ENCODE peak calls at places on chromosomes 16 and 17, in six cellular contexts. P, E, D, C, V and B are unnamed samples.

GRCh38 chr17:22517716-22518115 is 825.4 kb downstream of the KCNJ18 start:
- DNase-seq in P (no peak), E (no peak), D (no peak), C (no peak), V (no peak), B (no peak)

GRCh38 chr16:55116165-55116894 is 185.7 kb downstream of the IRX5 start:
- DNase-seq in P (no peak), E (no peak), D (no peak), C (peak), V (peak), B (no peak)

GRCh38 chr17:12928736-12929135 is 89.1 kb downstream of the ELAC2 start:
- DNase-seq in P (no peak), E (peak), D (no peak), C (no peak), V (no peak), B (no peak)

GRCh38 chr17:5122586-5123342 is 6.9 kb downstream of the USP6 start:
- DNase-seq in P (no peak), E (peak), D (peak), C (peak), V (no peak), B (no peak)

GRCh38 chr16:85027968-85028637 is 508 bp downstream of the KIAA0513 start:
- DNase-seq in P (no peak), E (peak), D (no peak), C (no peak), V (no peak), B (peak)

GRCh38 chr16:52603015-52603414 is 56.1 kb upstream of the TOX3 start:
- DNase-seq in P (no peak), E (no peak), D (no peak), C (no peak), V (no peak), B (no peak)

GRCh38 chr16:85470873-85471272 is 142.2 kb upstream of the GSE1 start:
- DNase-seq in P (no peak), E (no peak), D (no peak), C (no peak), V (no peak), B (no peak)

GRCh38 chr17:7004398-7005253 is 7.8 kb upstream of the RNASEK start:
- DNase-seq in P (no peak), E (peak), D (no peak), C (no peak), V (no peak), B (peak)

GRCh38 chr17:79781691-79782575 is 4.0 kb downstream of the CBX2 start:
- DNase-seq in P (no peak), E (no peak), D (no peak), C (no peak), V (no peak), B (no peak)

GRCh38 chr16:11034005-11034404 is 89.6 kb downstream of the CLEC16A start:
- DNase-seq in P (no peak), E (no peak), D (no peak), C (no peak), V (no peak), B (no peak)

GRCh38 chr16:31718998-31719397 is 154.6 kb upstream of the ZNF267 start:
- DNase-seq in P (no peak), E (no peak), D (no peak), C (no peak), V (no peak), B (no peak)

GRCh38 chr17:77862890-77863813 is 95.4 kb upstream of the TNRC6C start:
- DNase-seq in P (no peak), E (no peak), D (no peak), C (peak), V (no peak), B (no peak)

GRCh38 chr17:56892333-56892732 is 21.5 kb downstream of the TRIM25 start:
- DNase-seq in P (no peak), E (no peak), D (no peak), C (no peak), V (no peak), B (no peak)

GRCh38 chr17:76268015-76268749 is 3.0 kb downstream of the UBALD2 start:
- DNase-seq in P (peak), E (peak), D (no peak), C (peak), V (no peak), B (peak)

GRCh38 chr17:69880591-69881112 is 194.4 kb upstream of the KCNJ16 start:
- DNase-seq in P (no peak), E (no peak), D (no peak), C (no peak), V (no peak), B (no peak)

GRCh38 chr16:87114832-87115231 is 202.4 kb downstream of the C16orf95 start:
- DNase-seq in P (no peak), E (no peak), D (no peak), C (no peak), V (no peak), B (no peak)

GRCh38 chr17:49528966-49529365 is 33.9 kb downstream of the NGFR start:
- DNase-seq in P (no peak), E (no peak), D (no peak), C (peak), V (no peak), B (no peak)

GRCh38 chr17:17462048-17462824 is 14.6 kb upstream of the MED9 start:
- DNase-seq in P (no peak), E (no peak), D (no peak), C (no peak), V (no peak), B (no peak)

GRCh38 chr17:40500709-40501108 is 714 bp downstream of the TNS4 start:
- DNase-seq in P (no peak), E (no peak), D (no peak), C (no peak), V (no peak), B (no peak)

GRCh38 chr17:33330877-33331276 is 37.8 kb upstream of the ASIC2 start:
- DNase-seq in P (no peak), E (no peak), D (no peak), C (no peak), V (no peak), B (no peak)

GRCh38 chr16:78463591-78463990 is 364.1 kb downstream of the WWOX start:
- DNase-seq in P (no peak), E (no peak), D (no peak), C (no peak), V (no peak), B (no peak)

GRCh38 chr16:31402687-31403086 is 9.6 kb downstream of the ITGAD start:
- DNase-seq in P (no peak), E (no peak), D (no peak), C (no peak), V (no peak), B (no peak)

GRCh38 chr17:9645858-9646555 is 690 bp downstream of the USP43 start:
- DNase-seq in P (no peak), E (peak), D (peak), C (no peak), V (no peak), B (peak)

GRCh38 chr16:84637709-84638108 is 10.6 kb upstream of the KLHL36 start:
- DNase-seq in P (no peak), E (no peak), D (no peak), C (no peak), V (no peak), B (no peak)

GRCh38 chr17:74877592-74878543 is 5.1 kb upstream of the FDXR start:
- DNase-seq in P (no peak), E (no peak), D (no peak), C (no peak), V (no peak), B (no peak)

GRCh38 chr16:11183035-11183812 is 72.8 kb downstream of the SOCS1 start:
- DNase-seq in P (no peak), E (peak), D (no peak), C (no peak), V (no peak), B (no peak)

GRCh38 chr17:6427284-6427781 is 7.6 kb downstream of the AIPL1 start:
- DNase-seq in P (no peak), E (no peak), D (no peak), C (no peak), V (no peak), B (peak)

GRCh38 chr16:83301966-83302365 is 505.8 kb upstream of the HSBP1 start:
- DNase-seq in P (no peak), E (no peak), D (no peak), C (no peak), V (no peak), B (no peak)

GRCh38 chr16:65415460-65415859 is 293.6 kb upstream of the CDH11 start:
- DNase-seq in P (no peak), E (no peak), D (no peak), C (no peak), V (no peak), B (no peak)

GRCh38 chr17:42698736-42699414 is 16.5 kb downstream of the CNTNAP1 start:
- DNase-seq in P (no peak), E (no peak), D (no peak), C (peak), V (no peak), B (no peak)

GRCh38 chr16:29900102-29900887 is at the start of gene ASPHD1:
- DNase-seq in P (peak), E (peak), D (peak), C (peak), V (peak), B (peak)

GRCh38 chr16:66714659-66715307 is 18.2 kb upstream of the CMTM4 start:
- DNase-seq in P (no peak), E (no peak), D (no peak), C (no peak), V (no peak), B (no peak)

GRCh38 chr17:81350320-81350686 is 45.0 kb upstream of the BAHCC1 start:
- DNase-seq in P (no peak), E (no peak), D (no peak), C (no peak), V (no peak), B (no peak)

GRCh38 chr17:44362964-44363612 is 565 bp downstream of the FAM171A2 start:
- DNase-seq in P (no peak), E (peak), D (no peak), C (peak), V (no peak), B (no peak)

GRCh38 chr17:47225436-47225858 is 16.3 kb downstream of the MYL4 start:
- DNase-seq in P (no peak), E (no peak), D (no peak), C (peak), V (no peak), B (no peak)

GRCh38 chr16:13402601-13403000 is 501.2 kb downstream of the SHISA9 start:
- DNase-seq in P (no peak), E (no peak), D (no peak), C (no peak), V (no peak), B (no peak)

GRCh38 chr17:8647202-8647601 is 16.7 kb upstream of the MYH10 start:
- DNase-seq in P (no peak), E (no peak), D (no peak), C (no peak), V (no peak), B (no peak)

GRCh38 chr17:74012465-74012864 is 191.0 kb upstream of the RPL38 start:
- DNase-seq in P (no peak), E (no peak), D (no peak), C (no peak), V (no peak), B (peak)

GRCh38 chr17:40362696-40363479 is 1.6 kb downstream of the GJD3 start:
- DNase-seq in P (peak), E (peak), D (peak), C (no peak), V (peak), B (peak)